ENCODE peak calls at places on chromosomes 5 and 9, in four cellular contexts. Y is SK-N-SH; J is stimulated activated CD4-positive, alpha-beta T cell treated with anti-CD3 and anti-CD28 coated beads, Interleukin-2, amount 100 ng/mL, for 24 hours; U is A172. R is an unnamed sample.

GRCh38 chr9:3508078-3508431 is 17.7 kb downstream of the RFX3 start:
- DNase-seq in J (no peak), U (no peak), Y (no peak), R (no peak)

GRCh38 chr5:128083811-128084227 is 253 bp downstream of the SLC12A2 start:
- DNase-seq in Y (peak), J (no peak), U (no peak), R (no peak)

GRCh38 chr5:78779771-78780616 is 131.4 kb upstream of the LHFPL2 start:
- DNase-seq in U (peak), J (no peak), Y (no peak), R (no peak)

GRCh38 chr9:77927265-77927664 is 104.3 kb downstream of the GNAQ start:
- DNase-seq in U (peak), Y (no peak), J (no peak), R (no peak)

GRCh38 chr5:113221294-113222176 is 213.3 kb downstream of the TSSK1B start:
- DNase-seq in U (no peak), Y (no peak), J (no peak), R (no peak)

GRCh38 chr5:103562453-103563157 is at the start of gene NUDT12:
- DNase-seq in U (peak), J (peak), Y (peak), R (peak)

GRCh38 chr9:108412755-108413154 is 443.0 kb downstream of the ACTL7B start:
- DNase-seq in J (no peak), U (peak), Y (no peak), R (no peak)

GRCh38 chr9:134802201-134802795 is 78.3 kb upstream of the FCN2 start:
- DNase-seq in U (no peak), Y (no peak), J (no peak), R (no peak)

GRCh38 chr9:11933926-11934325 is 759.3 kb upstream of the TYRP1 start:
- DNase-seq in U (peak), Y (no peak), J (no peak), R (no peak)

GRCh38 chr9:105978336-105978735 is 284.0 kb downstream of the TMEM38B start:
- DNase-seq in J (no peak), Y (no peak), U (no peak), R (no peak)

GRCh38 chr5:157564149-157564711 is 11.3 kb downstream of the ADAM19 start:
- DNase-seq in Y (no peak), U (peak), J (no peak), R (no peak)

GRCh38 chr9:128310461-128310860 is 11.8 kb downstream of the TRUB2 start:
- DNase-seq in J (no peak), Y (no peak), U (no peak), R (no peak)

GRCh38 chr5:96699186-96699820 is 37.1 kb downstream of the CAST start:
- DNase-seq in J (no peak), Y (peak), U (peak), R (no peak)

GRCh38 chr9:115606851-115607250 is 488.9 kb upstream of the TNC start:
- DNase-seq in Y (no peak), J (no peak), U (no peak), R (no peak)

GRCh38 chr9:80040457-80040856 is 468.7 kb downstream of the TLE4 start:
- DNase-seq in U (no peak), J (no peak), Y (no peak), R (no peak)

GRCh38 chr5:6775595-6775994 is 62.4 kb downstream of the TENT4A start:
- DNase-seq in J (no peak), Y (no peak), U (no peak), R (no peak)

GRCh38 chr9:131180454-131180853 is 55.1 kb downstream of the NUP214 start:
- DNase-seq in U (no peak), J (no peak), Y (no peak), R (no peak)

GRCh38 chr9:76911971-76912370 is 6.1 kb upstream of the PRUNE2 start:
- DNase-seq in J (no peak), Y (no peak), U (peak), R (no peak)

GRCh38 chr9:106322741-106323140 is 540.2 kb upstream of the ZNF462 start:
- DNase-seq in J (no peak), Y (no peak), U (no peak), R (no peak)

GRCh38 chr5:164809831-164810230 is 1304.4 kb downstream of the MAT2B start:
- DNase-seq in U (no peak), J (no peak), Y (no peak), R (no peak)

GRCh38 chr9:137534256-137535119 is 15.7 kb downstream of the PNPLA7 start:
- DNase-seq in U (peak), Y (peak), J (peak), R (no peak)

GRCh38 chr9:124869986-124870560 is 8.1 kb downstream of the ARPC5L start:
- DNase-seq in J (peak), U (peak), Y (no peak), R (peak)

GRCh38 chr5:38465045-38465444 is 91.4 kb downstream of the LIFR start:
- DNase-seq in Y (no peak), J (no peak), U (no peak), R (no peak)

GRCh38 chr9:133726401-133727276 is 11.5 kb downstream of the SARDH start:
- DNase-seq in U (peak), J (peak), Y (peak), R (peak)